ENCODE peak calls at places on chromosomes 7 and 10, in nine cellular contexts. Z, D, R, C, I, T, O, F and G are unnamed samples.

GRCh38 chr7:115812796-115813195 is 217.8 kb downstream of the TFEC start:
- DNase-seq in Z (no peak), D (no peak), R (no peak), C (no peak), I (no peak), T (no peak), O (no peak), F (no peak), G (no peak)

GRCh38 chr7:66952343-66953043 is 31.5 kb downstream of the TMEM248 start:
- DNase-seq in Z (no peak), D (no peak), R (peak), C (no peak), I (no peak), T (peak), O (no peak), F (no peak), G (no peak)

GRCh38 chr10:70440296-70441160 is 953 bp downstream of the NODAL start:
- DNase-seq in Z (no peak), D (no peak), R (no peak), C (no peak), I (no peak), T (no peak), O (no peak), F (no peak), G (peak)

GRCh38 chr10:97127960-97128850 is 57.6 kb downstream of the SLIT1 start:
- DNase-seq in Z (no peak), D (no peak), R (no peak), C (no peak), I (no peak), T (no peak), O (no peak), F (peak), G (no peak)

GRCh38 chr10:11610151-11610854 is 1.1 kb downstream of the USP6NL start:
- DNase-seq in Z (no peak), D (no peak), R (peak), C (no peak), I (no peak), T (no peak), O (no peak), F (no peak), G (no peak)

GRCh38 chr10:71860243-71861029 is 9.4 kb upstream of the PSAP start:
- DNase-seq in Z (peak), D (peak), R (peak), C (peak), I (peak), T (peak), O (peak), F (peak), G (peak)

GRCh38 chr10:36345770-36346169 is 703.7 kb upstream of the FZD8 start:
- DNase-seq in Z (no peak), D (no peak), R (peak), C (no peak), I (no peak), T (no peak), O (no peak), F (no peak), G (no peak)

GRCh38 chr7:47536705-47537611 is 45.0 kb downstream of the TNS3 start:
- DNase-seq in Z (peak), D (peak), R (peak), C (no peak), I (peak), T (no peak), O (no peak), F (peak), G (no peak)

GRCh38 chr10:29650552-29650944 is 15.8 kb upstream of the SVIL start:
- DNase-seq in Z (no peak), D (no peak), R (no peak), C (no peak), I (no peak), T (no peak), O (no peak), F (no peak), G (no peak)

GRCh38 chr10:108303149-108303548 is 1138.6 kb upstream of the SORCS1 start:
- DNase-seq in Z (no peak), D (no peak), R (no peak), C (peak), I (no peak), T (no peak), O (no peak), F (no peak), G (no peak)

GRCh38 chr10:6701289-6701688 is 121.2 kb upstream of the PRKCQ start:
- DNase-seq in Z (no peak), D (peak), R (no peak), C (no peak), I (no peak), T (no peak), O (no peak), F (no peak), G (peak)

GRCh38 chr10:132929953-132930640 is 12.3 kb downstream of the CFAP46 start:
- DNase-seq in Z (no peak), D (no peak), R (no peak), C (peak), I (no peak), T (no peak), O (peak), F (no peak), G (peak)

GRCh38 chr10:96025566-96025965 is 17.8 kb upstream of the CCNJ start:
- DNase-seq in Z (no peak), D (peak), R (peak), C (peak), I (no peak), T (no peak), O (peak), F (no peak), G (peak)

GRCh38 chr10:95651346-95652115 is 5.0 kb downstream of the ALDH18A1 start:
- DNase-seq in Z (no peak), D (no peak), R (no peak), C (no peak), I (no peak), T (no peak), O (no peak), F (no peak), G (no peak)

GRCh38 chr7:35551682-35552081 is 143.3 kb downstream of the HERPUD2 start:
- DNase-seq in Z (peak), D (no peak), R (no peak), C (no peak), I (no peak), T (no peak), O (no peak), F (no peak), G (no peak)

GRCh38 chr7:142568430-142569097 is 180.7 kb upstream of the PRSS1 start:
- DNase-seq in Z (no peak), D (no peak), R (peak), C (no peak), I (no peak), T (peak), O (no peak), F (no peak), G (no peak)

GRCh38 chr10:68333058-68333395 is 299 bp upstream of the PBLD start:
- DNase-seq in Z (no peak), D (no peak), R (no peak), C (no peak), I (no peak), T (peak), O (no peak), F (no peak), G (no peak)

GRCh38 chr7:137695942-137696341 is 150.8 kb downstream of the DGKI start:
- DNase-seq in Z (no peak), D (no peak), R (no peak), C (no peak), I (no peak), T (no peak), O (no peak), F (no peak), G (no peak)

GRCh38 chr10:102311025-102311420 is 65.7 kb downstream of the GBF1 start:
- DNase-seq in Z (no peak), D (no peak), R (no peak), C (no peak), I (no peak), T (no peak), O (no peak), F (no peak), G (no peak)

GRCh38 chr10:43594944-43595589 is 11.2 kb upstream of the ZNF485 start:
- DNase-seq in Z (no peak), D (no peak), R (peak), C (peak), I (peak), T (no peak), O (peak), F (no peak), G (peak)

GRCh38 chr7:74217455-74218342 is 7.9 kb downstream of the LAT2 start:
- DNase-seq in Z (no peak), D (no peak), R (no peak), C (peak), I (no peak), T (no peak), O (peak), F (no peak), G (peak)

GRCh38 chr10:100183482-100183881 is 2.3 kb downstream of the ERLIN1 start:
- DNase-seq in Z (no peak), D (no peak), R (peak), C (no peak), I (no peak), T (peak), O (no peak), F (no peak), G (no peak)

GRCh38 chr10:75062191-75062849 is 49.1 kb upstream of the SAMD8 start:
- DNase-seq in Z (no peak), D (no peak), R (peak), C (peak), I (no peak), T (no peak), O (no peak), F (no peak), G (no peak)

GRCh38 chr7:47651355-47652317 is 69.7 kb upstream of the TNS3 start:
- DNase-seq in Z (no peak), D (no peak), R (peak), C (no peak), I (peak), T (peak), O (no peak), F (no peak), G (no peak)

GRCh38 chr7:66921396-66921917 is 432 bp downstream of the TMEM248 start:
- DNase-seq in Z (no peak), D (no peak), R (peak), C (no peak), I (peak), T (no peak), O (peak), F (no peak), G (peak)

GRCh38 chr10:93762979-93763391 is 5.2 kb downstream of the LGI1 start:
- DNase-seq in Z (no peak), D (no peak), R (no peak), C (peak), I (no peak), T (no peak), O (no peak), F (no peak), G (no peak)

GRCh38 chr7:113267271-113267670 is 148.9 kb upstream of the SMIM30 start:
- DNase-seq in Z (no peak), D (no peak), R (no peak), C (no peak), I (no peak), T (no peak), O (no peak), F (no peak), G (no peak)

GRCh38 chr10:34962866-34963265 is 127.3 kb downstream of the CUL2 start:
- DNase-seq in Z (no peak), D (no peak), R (no peak), C (no peak), I (no peak), T (no peak), O (no peak), F (no peak), G (no peak)

GRCh38 chr10:33010132-33011037 is 52.4 kb upstream of the ITGB1 start:
- DNase-seq in Z (no peak), D (peak), R (peak), C (no peak), I (no peak), T (peak), O (no peak), F (no peak), G (peak)

GRCh38 chr7:107742678-107743566 is 1.0 kb upstream of the CBLL1 start:
- DNase-seq in Z (no peak), D (peak), R (no peak), C (no peak), I (peak), T (peak), O (no peak), F (peak), G (no peak)

GRCh38 chr7:41311301-41311700 is 391.6 kb downstream of the INHBA start:
- DNase-seq in Z (no peak), D (no peak), R (no peak), C (no peak), I (no peak), T (no peak), O (no peak), F (no peak), G (no peak)

GRCh38 chr7:38318803-38319416 is 45.5 kb upstream of the TARP start:
- DNase-seq in Z (no peak), D (peak), R (peak), C (peak), I (no peak), T (peak), O (no peak), F (no peak), G (peak)

GRCh38 chr10:25159591-25159990 is 15.2 kb upstream of the GPR158 start:
- DNase-seq in Z (no peak), D (no peak), R (no peak), C (no peak), I (no peak), T (no peak), O (no peak), F (no peak), G (no peak)

GRCh38 chr10:1068362-1069361 is 12.5 kb downstream of the WDR37 start:
- DNase-seq in Z (no peak), D (no peak), R (no peak), C (no peak), I (no peak), T (no peak), O (no peak), F (no peak), G (no peak)

GRCh38 chr10:99872367-99873162 is 90.1 kb downstream of the ABCC2 start:
- DNase-seq in Z (no peak), D (no peak), R (no peak), C (peak), I (no peak), T (no peak), O (no peak), F (no peak), G (no peak)

GRCh38 chr7:114084381-114085312 is 165.8 kb upstream of the PPP1R3A start:
- DNase-seq in Z (peak), D (peak), R (peak), C (peak), I (peak), T (no peak), O (peak), F (peak), G (peak)

GRCh38 chr7:48182736-48183369 is 11.6 kb downstream of the ABCA13 start:
- DNase-seq in Z (no peak), D (no peak), R (peak), C (no peak), I (no peak), T (no peak), O (no peak), F (no peak), G (no peak)

GRCh38 chr10:3865565-3865964 is 80.6 kb upstream of the KLF6 start:
- DNase-seq in Z (no peak), D (no peak), R (no peak), C (peak), I (no peak), T (no peak), O (peak), F (no peak), G (no peak)

GRCh38 chr7:105127179-105127578 is 113.2 kb downstream of the KMT2E start:
- DNase-seq in Z (no peak), D (no peak), R (no peak), C (no peak), I (no peak), T (no peak), O (no peak), F (no peak), G (peak)

GRCh38 chr7:134255814-134256213 is 60.9 kb downstream of the SLC35B4 start:
- DNase-seq in Z (no peak), D (peak), R (no peak), C (no peak), I (no peak), T (no peak), O (no peak), F (no peak), G (no peak)

GRCh38 chr7:134254311-134254710 is 62.4 kb downstream of the SLC35B4 start:
- DNase-seq in Z (no peak), D (no peak), R (peak), C (peak), I (no peak), T (peak), O (no peak), F (no peak), G (no peak)
- TF ChIP-seq CTCF in Z (no peak), D (no peak), R (peak), C (no peak), I (no peak), T (peak), O (no peak), F (no peak), G (no peak)

GRCh38 chr7:100435401-100436304 is 644 bp downstream of the PPP1R35 start:
- DNase-seq in Z (no peak), D (peak), R (no peak), C (peak), I (peak), T (peak), O (peak), F (peak), G (peak)
- TF ChIP-seq CTCF in Z (no peak), D (no peak), R (no peak), C (no peak), I (no peak), T (no peak), O (no peak), F (no peak), G (no peak)

GRCh38 chr10:60032723-60033122 is 126.4 kb upstream of the CCDC6 start:
- DNase-seq in Z (no peak), D (peak), R (peak), C (peak), I (peak), T (peak), O (peak), F (no peak), G (peak)
- TF ChIP-seq CTCF in Z (no peak), D (peak), R (peak), C (peak), I (peak), T (peak), O (peak), F (peak), G (peak)

GRCh38 chr10:44809652-44810051 is 101.5 kb upstream of the TMEM72 start:
- DNase-seq in Z (no peak), D (no peak), R (no peak), C (no peak), I (no peak), T (no peak), O (no peak), F (no peak), G (no peak)
- TF ChIP-seq CTCF in Z (no peak), D (no peak), R (peak), C (no peak), I (no peak), T (no peak), O (no peak), F (no peak), G (no peak)

GRCh38 chr7:1767524-1767923 is 97.4 kb downstream of the ELFN1 start:
- DNase-seq in Z (no peak), D (no peak), R (no peak), C (no peak), I (no peak), T (no peak), O (no peak), F (no peak), G (no peak)
- TF ChIP-seq CTCF in Z (no peak), D (no peak), R (no peak), C (no peak), I (no peak), T (no peak), O (no peak), F (no peak), G (no peak)

GRCh38 chr10:55410415-55410885 is 609.4 kb upstream of the PCDH15 start:
- DNase-seq in Z (peak), D (peak), R (peak), C (no peak), I (peak), T (no peak), O (no peak), F (peak), G (no peak)
- TF ChIP-seq CTCF in Z (no peak), D (no peak), R (no peak), C (no peak), I (no peak), T (no peak), O (no peak), F (peak), G (no peak)